ENCODE peak calls at places on chromosomes 3 and 15, in seven cellular contexts. A, L, N, R, U, B and F are unnamed samples.
A peak's percentile ranks its signal among the peaks of the same experiment; 100 is the strongest.

GRCh38 chr3:43055806-43056770 is 49.8 kb downstream of the POMGNT2 start:
- DNase-seq in A (no peak), L (no peak), N (no peak), R (no peak), U (no peak), B (no peak), F (no peak)

GRCh38 chr15:49953421-49953820 is 165.6 kb downstream of the ATP8B4 start:
- DNase-seq in A (no peak), L (no peak), N (no peak), R (no peak), U (no peak), B (no peak), F (no peak)

GRCh38 chr3:183317886-183318845 is 65.1 kb downstream of the B3GNT5 start:
- DNase-seq in A (no peak), L (no peak), N (no peak), R (peak; percentile 46), U (no peak), B (no peak), F (no peak)

GRCh38 chr3:34213481-34213880 is 415.1 kb downstream of the PDCD6IP start:
- DNase-seq in A (no peak), L (no peak), N (peak; percentile 47), R (no peak), U (no peak), B (no peak), F (peak; percentile 46)

GRCh38 chr3:139518926-139519842 is 20.4 kb downstream of the RBP1 start:
- DNase-seq in A (no peak), L (no peak), N (no peak), R (no peak), U (no peak), B (no peak), F (no peak)

GRCh38 chr3:83438177-83438576 is 1520.6 kb upstream of the CADM2 start:
- DNase-seq in A (no peak), L (no peak), N (no peak), R (no peak), U (no peak), B (no peak), F (no peak)

GRCh38 chr15:99476413-99477222 is 89.2 kb upstream of the MEF2A start:
- DNase-seq in A (no peak), L (peak; percentile 62), N (no peak), R (peak; percentile 97), U (peak; percentile 97), B (peak; percentile 56), F (peak; percentile 74)

GRCh38 chr15:38535451-38536200 is 29.0 kb downstream of the RASGRP1 start:
- DNase-seq in A (no peak), L (no peak), N (no peak), R (no peak), U (no peak), B (no peak), F (no peak)

GRCh38 chr15:83843511-83843910 is 189.6 kb downstream of the ADAMTSL3 start:
- DNase-seq in A (no peak), L (no peak), N (no peak), R (peak; percentile 86), U (no peak), B (no peak), F (no peak)

GRCh38 chr15:78880242-78880533 is 7.5 kb downstream of the MORF4L1 start:
- DNase-seq in A (no peak), L (no peak), N (no peak), R (no peak), U (peak; percentile 64), B (no peak), F (no peak)

GRCh38 chr3:155069729-155070128 is 10.4 kb upstream of the MME start:
- DNase-seq in A (no peak), L (no peak), N (no peak), R (peak; percentile 64), U (peak; percentile 92), B (no peak), F (no peak)

GRCh38 chr3:112699436-112699978 is 58.6 kb upstream of the CCDC80 start:
- DNase-seq in A (no peak), L (no peak), N (no peak), R (peak; percentile 32), U (peak; percentile 84), B (no peak), F (no peak)

GRCh38 chr15:47773163-47773562 is 55.9 kb downstream of the SEMA6D start:
- DNase-seq in A (no peak), L (no peak), N (no peak), R (no peak), U (no peak), B (no peak), F (no peak)